ENCODE peak calls at places on chromosomes 13 and 19, in five cellular contexts. G is CD8-positive, alpha-beta T cell; B is SK-N-SH; S is MM.1S; T is esophagus muscularis mucosa. C is an unnamed sample. For H3K4me1, the result is how much of the 10 kb centered on the place peaks cover.

GRCh38 chr13:21243843-21244184 is 67.4 kb downstream of the MRPL57 start:
- DNase-seq in B (no peak), S (no peak), G (no peak), T (no peak), C (no peak)

GRCh38 chr13:20049558-20050473 is 91.3 kb downstream of the ZMYM2 start:
- DNase-seq in S (no peak), G (no peak), B (no peak), T (no peak), C (no peak)

GRCh38 chr19:33818426-33818825 is 21.8 kb downstream of the KCTD15 start:
- DNase-seq in B (peak), G (no peak), T (no peak), S (no peak), C (no peak)

GRCh38 chr13:24007979-24008620 is 110.8 kb upstream of the C1QTNF9B start:
- DNase-seq in T (no peak), S (no peak), B (no peak), G (no peak), C (no peak)

GRCh38 chr13:44974056-44974798 is 15.0 kb downstream of the NUFIP1 start:
- DNase-seq in B (no peak), G (no peak), S (no peak), T (no peak), C (no peak)

GRCh38 chr19:35561436-35561835 is 2.0 kb downstream of the ATP4A start:
- DNase-seq in B (no peak), G (no peak), S (no peak), T (no peak), C (no peak)

GRCh38 chr19:2266183-2266993 is 10.2 kb upstream of the JSRP1 start:
- DNase-seq in T (peak), G (no peak), S (peak), B (peak), C (no peak)

GRCh38 chr13:43835701-43836100 is 43.8 kb downstream of the CCDC122 start:
- DNase-seq in G (no peak), T (no peak), B (no peak), S (no peak), C (no peak)

GRCh38 chr13:41621716-41622508 is 164.6 kb downstream of the RGCC start:
- DNase-seq in G (no peak), S (no peak), B (no peak), T (no peak), C (no peak)

GRCh38 chr13:66660013-66660804 is 569.9 kb downstream of the PCDH9 start:
- DNase-seq in G (no peak), S (no peak), T (no peak), B (no peak), C (no peak)

GRCh38 chr13:34300559-34300958 is 482.6 kb downstream of the RFC3 start:
- DNase-seq in G (no peak), B (no peak), S (no peak), T (no peak), C (no peak)

GRCh38 chr13:20404488-20405222 is 121.0 kb downstream of the CRYL1 start:
- DNase-seq in B (no peak), G (no peak), T (no peak), S (no peak), C (no peak)

GRCh38 chr13:27549406-27549981 is 70.8 kb downstream of the LNX2 start:
- DNase-seq in G (no peak), B (no peak), T (no peak), S (no peak), C (no peak)

GRCh38 chr13:25455146-25455545 is 83.4 kb downstream of the ATP8A2 start:
- DNase-seq in B (no peak), T (no peak), S (no peak), G (no peak), C (no peak)

GRCh38 chr19:19514215-19514633 is 1.1 kb downstream of the TSSK6 start:
- DNase-seq in B (no peak), G (no peak), T (no peak), S (no peak), C (peak)

GRCh38 chr13:36920612-36921185 is 661 bp upstream of the SMAD9 start:
- DNase-seq in S (no peak), T (no peak), G (no peak), B (no peak), C (no peak)

GRCh38 chr19:10289836-10290438 is at the start of gene ICAM5:
- DNase-seq in G (peak), B (no peak), T (no peak), S (no peak), C (peak)

GRCh38 chr13:79794936-79795335 is 314.0 kb downstream of the NDFIP2 start:
- DNase-seq in T (no peak), G (no peak), B (no peak), S (no peak), C (no peak)

GRCh38 chr19:44059229-44059628 is 7.4 kb downstream of the ZNF223 start:
- DNase-seq in B (no peak), S (no peak), T (no peak), G (no peak), C (no peak)

GRCh38 chr19:32857584-32857983 is 12.0 kb downstream of the SLC7A9 start:
- DNase-seq in S (no peak), B (no peak), T (no peak), G (no peak), C (no peak)

GRCh38 chr19:29658221-29658991 is 6.9 kb upstream of the PLEKHF1 start:
- DNase-seq in S (no peak), G (no peak), T (no peak), B (no peak), C (no peak)

GRCh38 chr19:31715249-31715944 is 366.2 kb upstream of the TSHZ3 start:
- DNase-seq in S (peak), T (no peak), G (no peak), B (no peak), C (no peak)

GRCh38 chr13:88526853-88527215 is 855.7 kb downstream of the SLITRK5 start:
- DNase-seq in T (no peak), G (no peak), S (no peak), B (no peak), C (no peak)

GRCh38 chr13:72403396-72404010 is 323.9 kb downstream of the MZT1 start:
- DNase-seq in T (no peak), G (no peak), S (no peak), B (no peak), C (no peak)

GRCh38 chr19:53182202-53182601 is 11.0 kb downstream of the ZNF665 start:
- DNase-seq in B (no peak), T (no peak), G (no peak), S (no peak), C (no peak)

GRCh38 chr19:39223703-39224279 is 19.7 kb upstream of the SYCN start:
- DNase-seq in T (no peak), G (no peak), B (no peak), S (peak), C (no peak)

GRCh38 chr13:51913421-51914136 is 51.8 kb downstream of the CCDC70 start:
- DNase-seq in S (no peak), B (peak), T (no peak), G (no peak), C (no peak)

GRCh38 chr13:93262729-93263128 is 36.1 kb downstream of the GPC6 start:
- DNase-seq in T (no peak), G (no peak), B (no peak), S (no peak), C (no peak)

GRCh38 chr19:58546131-58546530 is 2.3 kb downstream of the TRIM28 start:
- DNase-seq in B (no peak), T (no peak), S (no peak), G (no peak), C (no peak)

GRCh38 chr19:15893498-15893897 is 4.4 kb downstream of the CYP4F2 start:
- DNase-seq in T (peak), B (no peak), S (no peak), G (no peak), C (no peak)

GRCh38 chr19:3360494-3361383 is 5.6 kb upstream of the NFIC start:
- DNase-seq in T (no peak), B (peak), S (no peak), G (peak), C (peak)

GRCh38 chr19:2461751-2462634 is 5.2 kb upstream of the LMNB2 start:
- DNase-seq in T (no peak), S (peak), G (peak), B (peak), C (peak)

GRCh38 chr13:20016649-20017364 is 58.3 kb downstream of the ZMYM2 start:
- DNase-seq in S (no peak), T (no peak), G (no peak), B (no peak), C (no peak)

GRCh38 chr19:8304841-8305621 is 3.1 kb downstream of the CD320 start:
- DNase-seq in B (peak), T (no peak), G (no peak), S (no peak), C (no peak)

GRCh38 chr19:15129856-15130580 is 22.8 kb downstream of the SYDE1 start:
- DNase-seq in T (no peak), S (no peak), G (peak), B (no peak), C (peak)

GRCh38 chr13:110404321-110404720 is 97.2 kb downstream of the COL4A2 start:
- DNase-seq in T (no peak), G (no peak), S (no peak), B (no peak), C (no peak)

GRCh38 chr13:110402301-110403069 is 95.4 kb downstream of the COL4A2 start:
- DNase-seq in G (no peak), T (no peak), S (no peak), B (no peak), C (no peak)

GRCh38 chr13:110400786-110401533 is 93.9 kb downstream of the COL4A2 start:
- DNase-seq in G (no peak), B (no peak), S (no peak), T (no peak), C (no peak)

GRCh38 chr13:110403721-110404120 is 96.6 kb downstream of the COL4A2 start:
- DNase-seq in S (no peak), T (no peak), G (no peak), B (no peak), C (no peak)

DNA sequence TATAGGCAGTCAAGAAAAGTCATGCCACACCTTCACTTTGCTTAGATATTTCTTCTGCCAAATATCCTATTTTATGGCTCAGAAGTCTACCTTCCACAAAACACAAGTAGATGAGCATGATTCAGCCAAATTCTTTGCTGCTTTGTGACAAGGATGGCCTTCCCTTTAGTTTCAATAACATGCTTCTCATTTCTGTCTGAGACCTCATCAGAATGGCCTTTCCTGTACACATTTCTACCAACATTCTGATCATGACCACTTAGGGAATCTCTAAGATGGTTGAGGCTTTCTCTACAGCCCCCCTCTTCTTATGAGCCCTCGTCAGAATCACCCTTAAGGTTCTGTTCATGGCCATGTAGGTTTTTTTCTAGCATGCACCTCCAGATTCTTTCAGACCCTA is 96.2 kb downstream of the COL4A2 start:
- DNase-seq in G (no peak), S (no peak), T (no peak), B (no peak), C (no peak)
- H3K27ac ChIP-seq in G (no peak), S (no peak), T (peak), B (peak), C (no peak)

GRCh38 chr19:52112624-52113023 is 17.1 kb upstream of the ZNF841 start:
- DNase-seq in B (no peak), S (no peak), G (no peak), T (no peak), C (no peak)
- H3K4me1 ChIP-seq in B (under half), S (under half), G (under half), T (under half), C (under half)

GRCh38 chr19:42276284-42276683 is 7.2 kb downstream of the CIC start:
- DNase-seq in S (no peak), G (no peak), T (no peak), B (no peak), C (no peak)

GRCh38 chr19:42275103-42275502 is 6.1 kb downstream of the CIC start:
- DNase-seq in G (no peak), T (no peak), B (no peak), S (no peak), C (no peak)

GRCh38 chr19:42276821-42277220 is 7.8 kb downstream of the CIC start:
- DNase-seq in S (no peak), G (no peak), B (no peak), T (no peak), C (no peak)

GRCh38 chr19:42274065-42274682 is 5.1 kb downstream of the CIC start:
- DNase-seq in S (no peak), T (no peak), B (no peak), G (no peak), C (no peak)

GRCh38 chr19:42275517-42275916 is 6.5 kb downstream of the CIC start:
- DNase-seq in S (peak), B (no peak), G (no peak), T (no peak), C (no peak)
- H3K27ac ChIP-seq in S (no peak), B (no peak), G (no peak), T (peak), C (no peak)

DNA sequence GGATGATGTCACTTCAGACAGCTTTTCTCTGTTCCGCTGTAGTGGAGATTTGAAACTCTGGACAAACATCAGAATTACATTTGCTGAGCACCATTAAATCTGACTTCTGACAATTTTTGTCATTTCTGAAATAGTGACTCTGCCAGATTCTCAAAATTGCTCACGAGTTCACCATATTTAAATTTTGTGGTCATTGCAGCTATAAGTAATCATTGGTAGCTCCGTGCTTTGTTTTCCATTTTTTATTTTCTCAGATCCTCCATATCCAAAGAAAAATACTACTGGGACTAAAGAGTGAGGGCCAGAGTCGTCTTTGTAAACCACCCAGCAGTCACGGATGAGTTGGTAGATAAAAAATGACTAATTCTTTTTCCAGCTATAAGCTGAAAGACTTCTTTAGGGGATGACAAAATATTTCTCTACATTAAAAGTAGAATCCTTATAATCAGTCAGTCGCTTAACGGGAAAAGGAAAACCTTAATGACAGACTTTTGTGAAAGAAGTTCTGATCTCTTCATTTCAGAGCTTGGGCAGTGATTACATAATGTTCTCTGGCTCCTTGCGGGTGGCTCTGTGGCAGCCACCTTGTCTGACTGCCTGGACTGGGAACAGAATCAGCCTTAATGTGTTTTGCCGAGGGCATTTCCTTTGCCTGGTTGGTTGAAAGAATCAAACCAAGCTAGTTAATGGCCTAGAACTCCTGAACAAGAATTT is 2.3 kb downstream of the ITM2B start:
- DNase-seq in T (no peak), S (no peak), B (peak), G (no peak), C (no peak)
- H3K4me1 ChIP-seq in T (half or more), S (under half), B (under half), G (half or more), C (half or more)

GRCh38 chr19:4697304-4697703 is 26.3 kb downstream of the DPP9 start:
- DNase-seq in G (no peak), T (no peak), S (no peak), B (no peak), C (no peak)
- H3K27ac ChIP-seq in G (no peak), T (no peak), S (no peak), B (peak), C (no peak)

DNA sequence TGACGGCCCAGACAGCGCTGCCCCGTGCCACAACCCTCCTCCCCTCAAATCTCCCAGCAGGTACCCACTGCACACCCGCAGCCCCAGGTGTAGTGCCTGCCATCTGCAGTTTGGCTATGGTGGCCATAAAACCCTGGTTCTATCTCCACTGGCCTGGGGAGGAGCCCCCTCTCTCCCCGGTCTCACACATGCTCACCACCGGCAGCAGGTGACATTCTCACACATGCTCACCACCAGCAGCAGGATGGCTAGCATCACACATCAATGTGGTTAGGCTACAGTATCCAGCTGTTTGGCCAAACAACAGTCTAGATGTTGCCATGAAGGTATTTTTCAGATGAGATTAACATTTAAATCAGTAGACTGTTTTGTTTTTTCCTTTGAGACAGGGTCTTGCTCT is 31.2 kb downstream of the ELL start:
- DNase-seq in T (no peak), S (no peak), G (no peak), B (no peak), C (no peak)
- H3K4me1 ChIP-seq in T (half or more), S (under half), G (under half), B (under half), C (half or more)

GRCh38 chr13:50428183-50428877 is 413.1 kb downstream of the KCNRG start:
- DNase-seq in T (no peak), G (no peak), S (peak), B (no peak), C (no peak)
- H3K27ac ChIP-seq in T (no peak), G (no peak), S (peak), B (no peak), C (no peak)

GRCh38 chr13:102599451-102600012 is 2.7 kb downstream of the TPP2 start:
- DNase-seq in G (peak), S (no peak), B (no peak), T (no peak), C (no peak)

GRCh38 chr13:102591988-102592781 is 4.6 kb upstream of the TPP2 start:
- DNase-seq in G (peak), B (peak), S (peak), T (peak), C (peak)

GRCh38 chr13:102597029-102598015 is 536 bp downstream of the TPP2 start:
- DNase-seq in B (peak), S (peak), T (no peak), G (peak), C (peak)

GRCh38 chr13:102596147-102597028 is at the start of gene TPP2:
- DNase-seq in G (peak), S (peak), B (peak), T (peak), C (peak)

DNA sequence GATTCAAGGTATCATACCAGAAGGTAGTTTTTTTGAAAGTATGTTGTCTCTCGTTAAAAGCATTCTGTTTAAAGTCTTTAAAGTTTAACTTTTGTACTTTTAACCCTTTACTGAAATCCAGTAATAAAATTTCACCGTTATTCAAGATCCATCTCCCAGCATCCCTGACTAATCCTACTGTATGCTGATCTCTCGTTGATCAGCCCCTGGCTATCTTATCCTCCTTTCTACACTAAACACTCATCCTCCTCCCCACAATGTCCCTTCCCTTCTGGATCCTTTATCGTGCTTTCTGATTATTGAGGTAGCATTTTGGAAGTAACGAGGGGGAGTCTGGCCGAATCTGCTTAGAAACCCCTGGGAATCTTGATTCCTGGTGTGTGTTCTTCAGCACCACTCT is 1.3 kb downstream of the TPP2 start:
- DNase-seq in S (no peak), T (no peak), B (peak), G (no peak), C (no peak)
- H3K4me1 ChIP-seq in S (under half), T (under half), B (under half), G (half or more), C (half or more)

C was measured in CD4-positive, alpha-beta memory T cell.